ENCODE peak calls at places on chromosomes 3 and 15, in nine cellular contexts. A is heart right ventricle, Y is spleen, G is DND-41, Q is AG10803, V is transverse colon, F is fibroblast of lung, M is A549, Z is stomach. R is an unnamed sample.

GRCh38 chr3:184874709-184875644 is 63.0 kb downstream of the VPS8 start:
- DNase-seq in A (no peak), Y (no peak), G (peak; percentile 17), Q (peak; percentile 23), V (peak; percentile 11), F (peak; percentile 43), M (peak; percentile 5), Z (no peak), R (peak; percentile 45)

GRCh38 chr15:92958105-92958504 is 58.0 kb downstream of the CHD2 start:
- DNase-seq in A (no peak), Y (no peak), G (no peak), Q (peak; percentile 46), V (no peak), F (peak; percentile 14), M (no peak), Z (no peak), R (peak; percentile 69)

GRCh38 chr3:150035400-150035799 is 64.7 kb upstream of the PFN2 start:
- DNase-seq in A (no peak), Y (no peak), G (no peak), Q (no peak), V (no peak), F (no peak), M (no peak), Z (no peak), R (no peak)

GRCh38 chr3:188133646-188134045 is 20.3 kb upstream of the LPP start:
- DNase-seq in A (no peak), Y (no peak), G (no peak), Q (peak; percentile 12), V (no peak), F (peak; percentile 23), M (no peak), Z (no peak), R (peak; percentile 70)

GRCh38 chr3:147939425-147940196 is 530.4 kb downstream of the ZIC1 start:
- DNase-seq in A (no peak), Y (no peak), G (no peak), Q (no peak), V (no peak), F (no peak), M (no peak), Z (no peak), R (peak; percentile 27)

GRCh38 chr3:143329567-143330164 is 210.1 kb downstream of the CHST2 start:
- DNase-seq in A (no peak), Y (peak; percentile 73), G (no peak), Q (no peak), V (no peak), F (no peak), M (no peak), Z (no peak), R (peak; percentile 29)

GRCh38 chr3:175980731-175981130 is 1121.6 kb downstream of the NAALADL2 start:
- DNase-seq in A (no peak), Y (no peak), G (no peak), Q (peak; percentile 47), V (no peak), F (no peak), M (no peak), Z (no peak), R (no peak)

GRCh38 chr3:32276279-32276841 is 37.9 kb downstream of the CMTM8 start:
- DNase-seq in A (no peak), Y (no peak), G (no peak), Q (no peak), V (no peak), F (peak; percentile 71), M (no peak), Z (no peak), R (peak; percentile 33)

GRCh38 chr15:81046290-81046689 is 45.6 kb downstream of the TLNRD1 start:
- DNase-seq in A (no peak), Y (no peak), G (no peak), Q (no peak), V (no peak), F (no peak), M (no peak), Z (no peak), R (no peak)

GRCh38 chr3:63519426-63519825 is 133.0 kb upstream of the SNTN start:
- DNase-seq in A (no peak), Y (no peak), G (no peak), Q (peak; percentile 15), V (no peak), F (peak; percentile 2), M (no peak), Z (no peak), R (peak; percentile 5)

GRCh38 chr3:52221563-52222318 is 3.7 kb downstream of the TLR9 start:
- DNase-seq in A (no peak), Y (peak; percentile 88), G (no peak), Q (no peak), V (no peak), F (no peak), M (no peak), Z (no peak), R (no peak)

GRCh38 chr3:45980819-45981218 is 14.8 kb downstream of the FYCO1 start:
- DNase-seq in A (no peak), Y (no peak), G (no peak), Q (no peak), V (no peak), F (peak; percentile 29), M (no peak), Z (no peak), R (no peak)

GRCh38 chr3:139310474-139310933 is 33.3 kb upstream of the MRPS22 start:
- DNase-seq in A (no peak), Y (no peak), G (no peak), Q (peak; percentile 95), V (no peak), F (peak; percentile 84), M (no peak), Z (no peak), R (peak; percentile 93)

GRCh38 chr3:134030382-134030753 is 643 bp upstream of the SLCO2A1 start:
- DNase-seq in A (no peak), Y (no peak), G (no peak), Q (no peak), V (no peak), F (no peak), M (no peak), Z (no peak), R (no peak)

GRCh38 chr15:38626443-38627050 is 61.9 kb upstream of the RASGRP1 start:
- DNase-seq in A (no peak), Y (no peak), G (no peak), Q (no peak), V (no peak), F (no peak), M (no peak), Z (no peak), R (no peak)

GRCh38 chr3:84128024-84128423 is 830.8 kb upstream of the CADM2 start:
- DNase-seq in A (no peak), Y (no peak), G (no peak), Q (no peak), V (no peak), F (no peak), M (no peak), Z (no peak), R (no peak)

GRCh38 chr15:39874890-39875549 is 45.0 kb downstream of the GPR176 start:
- DNase-seq in A (no peak), Y (no peak), G (peak; percentile 21), Q (peak; percentile 37), V (peak; percentile 35), F (peak; percentile 65), M (peak; percentile 11), Z (peak; percentile 36), R (peak; percentile 43)

GRCh38 chr3:130537609-130538304 is 20.8 kb downstream of the COL6A6 start:
- DNase-seq in A (no peak), Y (no peak), G (no peak), Q (no peak), V (no peak), F (no peak), M (no peak), Z (no peak), R (no peak)

GRCh38 chr3:122893282-122893681 is 98.4 kb downstream of the SLC49A4 start:
- DNase-seq in A (no peak), Y (no peak), G (no peak), Q (no peak), V (no peak), F (no peak), M (no peak), Z (no peak), R (no peak)

GRCh38 chr3:64088408-64089136 is 65.3 kb upstream of the PSMD6 start:
- DNase-seq in A (no peak), Y (no peak), G (no peak), Q (no peak), V (no peak), F (no peak), M (no peak), Z (no peak), R (no peak)

DNA sequence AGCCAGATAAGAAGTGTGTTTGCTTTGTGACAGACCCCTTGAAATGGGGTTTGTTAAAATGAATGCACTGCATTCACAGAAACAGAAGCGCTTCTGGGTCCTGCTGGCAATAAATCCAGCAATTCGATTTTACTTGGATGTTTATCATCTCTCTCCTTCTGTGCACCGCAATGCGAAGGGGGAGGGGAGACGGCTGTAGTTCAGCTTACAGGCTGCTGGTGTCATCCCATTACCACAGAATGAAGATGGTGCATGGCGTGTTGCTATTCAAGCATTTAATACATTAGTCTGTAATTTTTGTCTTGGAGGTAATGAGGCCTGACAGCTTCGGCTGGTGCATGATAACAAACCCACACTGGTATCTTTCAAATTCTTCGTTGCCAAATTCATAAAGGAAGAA is 418.1 kb downstream of the OTOL1 start:
- DNase-seq in A (peak; percentile 10), Y (no peak), G (peak; percentile 30), Q (peak; percentile 70), V (peak; percentile 14), F (peak; percentile 79), M (no peak), Z (no peak), R (peak; percentile 82)
- TF ChIP-seq CTCF in A (peak; percentile 31), Y (peak; percentile 17), G (peak; percentile 59), Q (peak; percentile 83), V (peak; percentile 19), F (peak; percentile 42), M (peak; percentile 13), Z (no peak), R (peak; percentile 73)

GRCh38 chr15:97224191-97224641 is 736.3 kb upstream of the ARRDC4 start:
- DNase-seq in A (no peak), Y (peak; percentile 59), G (no peak), Q (no peak), V (no peak), F (no peak), M (no peak), Z (no peak), R (no peak)
- H3K4me3 ChIP-seq in A (no peak overlapping the region), Y (no peak overlapping the region), G (no peak overlapping the region), Q (no peak overlapping the region), V (no peak overlapping the region), F (no peak overlapping the region), M (no peak overlapping the region), Z (no peak overlapping the region), R (no peak overlapping the region)

GRCh38 chr3:141370065-141370533 is 1.8 kb downstream of the ZBTB38 start:
- DNase-seq in A (no peak), Y (no peak), G (peak; percentile 45), Q (peak; percentile 84), V (peak; percentile 50), F (peak; percentile 95), M (peak; percentile 69), Z (peak; percentile 29), R (peak; percentile 92)
- TF ChIP-seq CTCF in A (no peak), Y (peak; percentile 59), G (peak; percentile 27), Q (peak; percentile 34), V (peak; percentile 16), F (peak; percentile 10), M (no peak), Z (peak; percentile 32), R (peak; percentile 46)

DNA sequence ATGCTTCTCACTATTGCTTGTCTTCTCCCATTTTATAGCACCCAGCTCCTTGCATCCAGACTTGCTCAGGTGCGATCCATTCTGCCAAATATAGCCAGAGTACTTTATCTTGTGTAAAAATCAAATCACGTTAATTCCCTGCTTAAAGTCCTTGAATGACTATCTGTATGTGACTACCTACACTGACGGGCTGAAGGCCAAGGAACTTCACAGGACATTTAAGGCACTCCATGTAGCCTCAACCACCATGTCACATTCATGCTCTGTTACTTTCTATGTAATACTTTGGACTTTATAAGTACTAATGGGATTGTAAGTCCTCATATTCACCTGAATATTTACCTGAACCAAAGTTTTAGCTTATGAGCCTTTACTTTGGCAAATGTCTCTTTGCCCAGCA is 489.9 kb downstream of the MECOM start:
- DNase-seq in A (no peak), Y (no peak), G (no peak), Q (no peak), V (no peak), F (no peak), M (no peak), Z (no peak), R (no peak)
- H3K4me3 ChIP-seq in A (no peak overlapping the region), Y (no peak overlapping the region), G (no peak overlapping the region), Q (no peak overlapping the region), V (no peak overlapping the region), F (no peak overlapping the region), M (no peak overlapping the region), Z (no peak overlapping the region), R (no peak overlapping the region)